ENCODE peak calls at places on chromosomes 2 and 18, in ten cellular contexts. O, W, F, H, U, C, S, A, Y and P are unnamed samples.

GRCh38 chr2:11263177-11263576 is 81.3 kb downstream of the ROCK2 start:
- DNase-seq in A (no peak), C (no peak), F (no peak), O (no peak), S (no peak), W (no peak), H (no peak), U (no peak), Y (no peak), P (no peak)

GRCh38 chr2:172087780-172088244 is 2.5 kb downstream of the DLX1 start:
- DNase-seq in H (no peak), F (no peak), Y (no peak), U (peak), C (no peak), O (no peak), S (no peak), A (peak), W (no peak), P (no peak)

GRCh38 chr2:46943881-46944798 is 28.5 kb upstream of the MCFD2 start:
- DNase-seq in C (no peak), Y (no peak), F (no peak), W (no peak), H (no peak), U (peak), S (no peak), A (no peak), O (no peak), P (peak)

GRCh38 chr2:62577994-62578836 is 72.2 kb upstream of the TMEM17 start:
- DNase-seq in Y (no peak), F (no peak), H (peak), A (no peak), S (peak), U (no peak), W (no peak), C (peak), O (peak), P (no peak)

GRCh38 chr18:79260023-79260422 is 135.7 kb upstream of the NFATC1 start:
- DNase-seq in A (no peak), S (no peak), Y (no peak), O (no peak), F (no peak), W (no peak), C (no peak), U (no peak), H (no peak), P (no peak)

GRCh38 chr2:156908825-156909224 is 348.7 kb upstream of the GALNT5 start:
- DNase-seq in F (no peak), U (no peak), H (peak), Y (no peak), S (peak), A (no peak), C (peak), O (peak), W (no peak), P (no peak)

GRCh38 chr2:29053223-29053622 is 21.1 kb downstream of the PCARE start:
- DNase-seq in C (peak), F (no peak), W (no peak), S (no peak), H (no peak), Y (no peak), U (no peak), A (peak), O (peak), P (no peak)

GRCh38 chr2:238754259-238754658 is 93.6 kb upstream of the TWIST2 start:
- DNase-seq in U (no peak), S (no peak), F (no peak), O (no peak), H (no peak), W (no peak), C (peak), A (no peak), Y (no peak), P (no peak)

GRCh38 chr2:10897956-10898355 is 13.8 kb upstream of the KCNF1 start:
- DNase-seq in W (no peak), U (no peak), A (no peak), H (no peak), S (peak), C (no peak), O (peak), Y (no peak), F (no peak), P (no peak)

GRCh38 chr2:207765541-207765940 is 4.2 kb downstream of the FZD5 start:
- DNase-seq in U (no peak), C (no peak), H (no peak), F (no peak), Y (no peak), A (peak), W (no peak), O (no peak), S (no peak), P (no peak)

GRCh38 chr2:78999410-78999809 is 26.1 kb upstream of the REG3G start:
- DNase-seq in H (no peak), C (peak), S (no peak), U (no peak), F (no peak), A (no peak), O (peak), W (no peak), Y (no peak), P (no peak)

GRCh38 chr2:45889053-45889452 is 237.6 kb downstream of the PRKCE start:
- DNase-seq in O (peak), S (peak), Y (no peak), W (no peak), F (no peak), U (peak), A (peak), C (no peak), H (no peak), P (peak)

DNA sequence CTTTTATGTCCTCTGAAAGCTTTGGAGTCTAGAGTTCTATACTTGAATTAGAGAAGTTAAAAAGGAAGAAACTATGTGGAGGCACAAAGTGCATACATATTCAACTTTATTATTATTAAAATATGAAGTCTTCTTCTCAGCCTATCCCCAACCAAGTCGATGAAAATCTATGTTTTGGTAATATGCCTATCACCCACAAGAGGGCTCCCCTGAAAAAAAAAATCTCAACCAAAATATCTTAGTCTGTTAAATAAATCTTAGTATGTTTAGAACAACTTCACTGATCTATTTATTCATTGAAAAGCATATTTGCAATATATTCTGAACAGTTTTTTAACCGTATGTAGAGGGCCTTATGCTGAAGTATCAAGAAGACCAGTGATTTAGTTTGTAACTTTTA is 804.5 kb downstream of the TDRD15 start:
- DNase-seq in U (no peak), C (no peak), O (peak), F (no peak), Y (no peak), A (no peak), S (no peak), W (no peak), H (no peak), P (no peak)
- TF ChIP-seq CTCF in U (no peak), C (peak), O (peak), F (peak), Y (no peak), A (peak), S (peak), W (peak), H (no peak), P (no peak)

DNA sequence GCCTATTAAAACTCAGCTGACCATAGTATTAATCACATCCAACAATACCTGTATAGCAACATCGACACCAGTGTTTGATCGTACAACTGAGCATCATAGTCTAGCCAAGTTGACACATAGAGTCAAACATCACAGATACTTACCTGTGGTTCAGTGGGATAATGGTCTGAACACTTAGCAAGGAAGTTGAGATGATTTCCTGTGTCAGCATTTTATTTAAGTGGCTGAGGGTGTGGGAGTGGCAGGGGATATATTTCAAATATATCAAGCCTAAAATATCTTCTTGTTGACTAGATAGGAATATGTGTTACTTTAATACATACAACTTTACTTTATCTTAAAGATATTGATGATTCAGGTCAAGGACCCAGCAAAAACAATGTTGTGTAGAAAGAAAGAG is 1038.6 kb downstream of the TSN start:
- DNase-seq in U (no peak), W (no peak), Y (no peak), A (no peak), S (no peak), H (no peak), C (no peak), O (no peak), F (no peak), P (no peak)
- TF ChIP-seq CTCF in U (no peak), W (no peak), Y (no peak), A (no peak), S (no peak), H (no peak), C (no peak), O (no peak), F (no peak), P (no peak)

DNA sequence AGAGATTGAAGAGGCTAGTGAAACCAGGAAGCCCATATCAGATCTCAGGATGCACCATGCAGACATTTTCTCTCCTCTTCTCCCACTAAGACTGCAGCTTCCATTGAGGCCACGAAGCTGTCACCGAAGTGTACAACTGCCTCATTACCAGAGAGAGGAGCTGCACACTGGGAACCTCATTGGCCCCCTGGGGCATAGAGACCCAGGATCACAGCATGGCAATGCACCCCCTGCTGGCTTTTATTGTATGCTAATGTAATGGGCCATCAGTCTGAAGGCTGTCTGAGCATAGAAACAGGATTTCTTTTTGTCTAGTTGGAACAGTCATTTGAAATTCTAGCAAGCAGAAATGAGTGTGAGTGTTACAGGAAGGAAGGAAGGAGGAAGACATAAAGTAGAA is 861.6 kb upstream of the CELF4 start:
- DNase-seq in O (no peak), U (no peak), F (no peak), W (no peak), S (no peak), A (no peak), C (no peak), Y (no peak), H (no peak), P (no peak)
- TF ChIP-seq CTCF in O (no peak), U (no peak), F (no peak), W (no peak), S (no peak), A (no peak), C (no peak), Y (no peak), H (no peak), P (no peak)

GRCh38 chr2:158457826-158458616 is 1.3 kb downstream of the PKP4 start:
- DNase-seq in O (peak), Y (peak), C (peak), U (peak), W (peak), A (peak), S (peak), F (peak), H (no peak), P (peak)
- TF ChIP-seq CTCF in O (peak), Y (peak), C (peak), U (peak), W (peak), A (peak), S (no peak), F (no peak), H (peak), P (peak)

DNA sequence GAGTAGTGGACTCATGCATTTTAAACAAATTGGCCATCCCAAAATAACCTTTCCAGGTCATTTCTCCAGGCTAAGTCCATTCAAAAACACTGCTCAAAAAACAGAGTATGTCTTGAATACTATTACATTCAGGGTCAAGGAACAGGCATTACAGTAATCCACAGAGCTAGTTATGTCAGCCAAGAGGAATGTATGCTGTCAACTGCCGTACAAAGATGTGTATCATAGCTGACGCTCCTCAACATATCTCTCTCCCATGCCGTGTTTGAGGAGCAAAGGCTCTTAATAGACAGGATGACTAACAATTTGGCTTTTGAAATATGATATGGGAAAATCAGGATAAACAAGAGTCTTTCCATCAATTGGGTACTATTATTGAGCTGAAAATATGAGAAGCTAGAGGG is 68.8 kb upstream of the KCTD1 start:
- DNase-seq in C (peak), U (no peak), O (peak), Y (no peak), S (peak), H (no peak), A (no peak), F (no peak), W (no peak), P (no peak)
- TF ChIP-seq CTCF in C (no peak), U (no peak), O (no peak), Y (no peak), S (no peak), H (no peak), A (no peak), F (no peak), W (no peak), P (no peak)

DNA sequence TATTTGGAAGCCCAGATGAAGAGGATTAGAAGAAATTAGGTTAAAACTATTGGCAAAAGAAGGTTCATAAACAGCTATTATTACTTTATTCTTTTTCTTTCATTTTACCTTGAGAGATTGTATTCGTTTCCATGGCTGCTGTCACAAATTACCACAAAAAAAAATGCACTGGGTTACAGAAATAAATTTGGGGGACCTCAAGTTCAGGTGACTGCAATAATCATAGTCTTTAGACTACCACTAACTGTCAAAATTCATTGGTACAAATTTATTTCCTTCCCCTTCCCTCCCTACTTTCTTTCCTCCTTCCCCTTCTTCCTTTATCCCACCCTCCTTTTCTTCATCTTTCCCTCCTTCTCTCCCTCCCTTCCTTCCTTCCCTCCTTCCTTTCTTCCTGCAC is 217.8 kb upstream of the PIK3C3 start:
- DNase-seq in A (no peak), F (no peak), S (no peak), U (no peak), Y (no peak), O (no peak), C (no peak), H (no peak), W (no peak), P (no peak)
- TF ChIP-seq CTCF in A (no peak), F (no peak), S (no peak), U (no peak), Y (no peak), O (no peak), C (no peak), H (no peak), W (no peak), P (no peak)

GRCh38 chr2:127581050-127581345 is 45.5 kb downstream of the MYO7B start:
- DNase-seq in S (no peak), U (no peak), O (no peak), F (no peak), A (no peak), H (no peak), Y (no peak), W (no peak), C (no peak), P (no peak)
- TF ChIP-seq CTCF in S (no peak), U (no peak), O (no peak), F (no peak), A (no peak), H (no peak), Y (no peak), W (no peak), C (no peak), P (no peak)